ENCODE peak calls at places on chromosomes 16 and 17, in nine cellular contexts. E is activated CD4-positive, alpha-beta T cell treated with anti-CD3 and anti-CD28 coated beads for 4 hours; Z is fibroblast of the conjunctiva; U is HTR-8/SVneo; Y is nephron progenitor cell; R is fibroblast of gingiva; M is neural progenitor cell; N is amniotic stem cell; D is A549. C is an unnamed sample.

GRCh38 chr17:14940112-14940945 is 324.8 kb downstream of the PMP22 start:
- DNase-seq in E (no peak), Z (peak), U (no peak), Y (no peak), R (peak), M (no peak), N (no peak), D (no peak), C (no peak)

GRCh38 chr16:2519711-2520080 is 475 bp upstream of the AMDHD2 start:
- DNase-seq in E (no peak), Z (no peak), U (no peak), Y (no peak), R (no peak), M (no peak), N (no peak), D (no peak), C (no peak)

GRCh38 chr16:57091990-57092785 is at the start of gene CPNE2:
- DNase-seq in E (no peak), Z (no peak), U (peak), Y (peak), R (peak), M (peak), N (peak), D (peak), C (peak)

GRCh38 chr17:37824534-37825485 is 80.0 kb upstream of the HNF1B start:
- DNase-seq in E (no peak), Z (no peak), U (peak), Y (no peak), R (no peak), M (no peak), N (peak), D (peak), C (peak)

GRCh38 chr16:2835638-2836493 is 5.8 kb downstream of the ZG16B start:
- DNase-seq in E (no peak), Z (no peak), U (peak), Y (no peak), R (peak), M (no peak), N (peak), D (peak), C (peak)

GRCh38 chr17:39627170-39627716 is 491 bp downstream of the PPP1R1B start:
- DNase-seq in E (no peak), Z (no peak), U (no peak), Y (peak), R (no peak), M (peak), N (no peak), D (no peak), C (no peak)

GRCh38 chr17:33686171-33686570 is 393.1 kb upstream of the ASIC2 start:
- DNase-seq in E (peak), Z (no peak), U (no peak), Y (peak), R (no peak), M (no peak), N (no peak), D (peak), C (peak)

GRCh38 chr17:64225410-64225809 is 37.6 kb downstream of the TEX2 start:
- DNase-seq in E (no peak), Z (no peak), U (no peak), Y (no peak), R (no peak), M (no peak), N (no peak), D (no peak), C (no peak)

GRCh38 chr16:10085078-10085798 is 97.0 kb downstream of the GRIN2A start:
- DNase-seq in E (no peak), Z (no peak), U (no peak), Y (no peak), R (no peak), M (no peak), N (no peak), D (no peak), C (no peak)

GRCh38 chr17:68910256-68910705 is 44.9 kb downstream of the ABCA8 start:
- DNase-seq in E (no peak), Z (peak), U (no peak), Y (no peak), R (peak), M (peak), N (no peak), D (no peak), C (peak)

GRCh38 chr17:20234266-20234665 is 225.1 kb downstream of the SPECC1 start:
- DNase-seq in E (peak), Z (no peak), U (no peak), Y (no peak), R (no peak), M (no peak), N (no peak), D (no peak), C (no peak)

GRCh38 chr16:86447228-86447627 is 63.1 kb upstream of the FOXF1 start:
- DNase-seq in E (no peak), Z (no peak), U (no peak), Y (no peak), R (no peak), M (no peak), N (no peak), D (no peak), C (no peak)

GRCh38 chr17:77391668-77392375 is 251.1 kb downstream of the SEC14L1 start:
- DNase-seq in E (no peak), Z (peak), U (peak), Y (no peak), R (peak), M (peak), N (peak), D (peak), C (peak)

GRCh38 chr17:78904371-78904770 is 1.4 kb upstream of the CEP295NL start:
- DNase-seq in E (no peak), Z (no peak), U (no peak), Y (no peak), R (no peak), M (no peak), N (no peak), D (no peak), C (peak)

GRCh38 chr17:43219746-43220380 is 8.2 kb downstream of the TMEM106A start:
- DNase-seq in E (no peak), Z (no peak), U (no peak), Y (no peak), R (no peak), M (no peak), N (no peak), D (no peak), C (no peak)